ENCODE peak calls at places on chromosomes 7 and 10, in four cellular contexts. F is neural crest cell, B is glutamatergic neuron, C is HFFc6. G is an unnamed sample.
A peak's percentile ranks its signal among the peaks of the same experiment; 100 is the strongest.

GRCh38 chr10:67935223-67935622 is 50.8 kb downstream of the SIRT1 start:
- DNase-seq in F (no peak), B (no peak), C (no peak), G (no peak)

GRCh38 chr7:122438001-122438400 is 133.5 kb upstream of the FEZF1 start:
- DNase-seq in F (no peak), B (no peak), C (no peak), G (no peak)

GRCh38 chr10:76456190-76456589 is 1024.8 kb downstream of the LRMDA start:
- DNase-seq in F (no peak), B (no peak), C (no peak), G (no peak)

GRCh38 chr7:79282051-79282694 is 171.3 kb downstream of the MAGI2 start:
- DNase-seq in F (no peak), B (no peak), C (peak; percentile 84), G (no peak)

GRCh38 chr10:128062837-128063563 is 63.2 kb downstream of the MKI67 start:
- DNase-seq in F (no peak), B (no peak), C (no peak), G (no peak)

GRCh38 chr10:100006241-100006886 is 3.4 kb downstream of the DNMBP start:
- DNase-seq in F (no peak), B (no peak), C (peak; percentile 96), G (no peak)

GRCh38 chr7:12705878-12706277 is 18.4 kb downstream of the ARL4A start:
- DNase-seq in F (no peak), B (no peak), C (no peak), G (no peak)

GRCh38 chr7:98621573-98622482 is 4.7 kb downstream of the NPTX2 start:
- DNase-seq in F (no peak), B (no peak), C (no peak), G (no peak)

GRCh38 chr10:131656446-131656845 is 244.4 kb upstream of the PPP2R2D start:
- DNase-seq in F (no peak), B (no peak), C (no peak), G (no peak)

GRCh38 chr10:102347236-102347828 is 48.2 kb upstream of the NFKB2 start:
- DNase-seq in F (peak; percentile 13), B (peak; percentile 67), C (peak; percentile 42), G (no peak)

GRCh38 chr7:83732305-83732704 is 83.4 kb upstream of the SEMA3E start:
- DNase-seq in F (no peak), B (no peak), C (no peak), G (no peak)

GRCh38 chr10:46516660-46517416 is 39.6 kb downstream of the GPRIN2 start:
- DNase-seq in F (no peak), B (peak; percentile 12), C (peak; percentile 96), G (no peak)

GRCh38 chr7:141534757-141535737 is 16.2 kb upstream of the AGK start:
- DNase-seq in F (no peak), B (no peak), C (no peak), G (no peak)

GRCh38 chr7:44277391-44277790 is 48.0 kb downstream of the CAMK2B start:
- DNase-seq in F (no peak), B (peak; percentile 11), C (no peak), G (no peak)

GRCh38 chr7:7554647-7555575 is 11.8 kb upstream of the MIOS start:
- DNase-seq in F (no peak), B (no peak), C (peak; percentile 49), G (no peak)

GRCh38 chr10:4073912-4074311 is 288.9 kb upstream of the KLF6 start:
- DNase-seq in F (no peak), B (no peak), C (peak; percentile 80), G (no peak)

GRCh38 chr10:69498711-69499471 is 47.6 kb downstream of the TSPAN15 start:
- DNase-seq in F (no peak), B (no peak), C (peak; percentile 16), G (no peak)

GRCh38 chr10:88702848-88703597 is 3.0 kb upstream of the LIPK start:
- DNase-seq in F (no peak), B (no peak), C (no peak), G (no peak)

GRCh38 chr7:35725280-35725680 is 30.3 kb upstream of the HERPUD2 start:
- DNase-seq in F (no peak), B (no peak), C (no peak), G (no peak)

GRCh38 chr10:101130984-101131961 is at the start of gene TLX1:
- DNase-seq in F (no peak), B (peak; percentile 69), C (no peak), G (no peak)

GRCh38 chr7:66140924-66141323 is 26.3 kb downstream of the CRCP start:
- DNase-seq in F (peak; percentile 14), B (peak; percentile 74), C (peak; percentile 70), G (no peak)

GRCh38 chr7:96328016-96328415 is 6.1 kb upstream of the SLC25A13 start:
- DNase-seq in F (no peak), B (no peak), C (no peak), G (no peak)

GRCh38 chr7:21450076-21450475 is 22.2 kb downstream of the SP4 start:
- DNase-seq in F (no peak), B (no peak), C (no peak), G (no peak)

GRCh38 chr10:6407034-6407721 is 172.9 kb downstream of the PRKCQ start:
- DNase-seq in F (no peak), B (no peak), C (no peak), G (no peak)

DNA sequence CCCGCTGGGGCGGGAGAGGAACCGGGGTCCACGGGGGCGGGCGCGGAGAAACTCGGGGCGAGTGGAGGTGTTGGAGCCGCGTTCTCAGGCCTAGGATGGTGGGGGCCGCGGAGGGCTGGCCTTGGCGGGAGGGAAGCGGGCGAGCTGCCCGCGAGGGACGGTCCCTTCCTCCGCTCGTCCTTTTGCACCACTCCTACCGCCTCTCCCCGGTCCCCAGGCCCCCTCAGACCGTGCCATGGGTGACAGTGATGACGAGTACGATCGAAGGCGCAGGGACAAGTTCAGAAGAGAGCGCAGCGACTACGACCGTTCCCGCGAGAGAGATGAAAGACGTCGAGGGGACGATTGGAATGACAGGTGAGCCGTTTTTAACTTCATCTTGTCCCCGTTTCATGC is 451 bp downstream of the SRRT start:
- DNase-seq in F (no peak), B (peak; percentile 62), C (no peak), G (no peak)
- TF ChIP-seq CTCF in F (no peak), B (no peak), C (no peak), G (no peak)

GRCh38 chr7:128937647-128938523 is at the start of gene IRF5:
- DNase-seq in F (no peak), B (no peak), C (no peak), G (no peak)
- TF ChIP-seq CTCF in F (no peak), B (no peak), C (no peak), G (no peak)

DNA sequence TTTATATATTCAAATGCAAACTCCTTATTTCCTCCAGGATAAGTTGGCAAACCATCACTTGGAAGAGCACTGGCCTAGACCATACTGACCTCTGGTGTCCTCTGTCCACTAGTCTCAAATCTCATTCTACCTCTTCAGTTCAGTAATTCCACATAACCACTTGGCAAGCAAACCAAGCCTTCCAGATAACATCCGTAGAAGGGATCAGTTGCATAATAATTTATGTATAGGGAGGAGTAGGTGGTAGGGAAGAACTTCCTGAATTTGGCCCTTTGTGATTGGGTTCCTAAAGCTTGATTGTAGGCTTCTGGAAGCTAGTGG is 55.0 kb downstream of the WAC start:
- DNase-seq in F (no peak), B (no peak), C (peak; percentile 34), G (no peak)
- TF ChIP-seq CTCF in F (no peak), B (no peak), C (peak; percentile 43), G (no peak)

GRCh38 chr7:43135129-43135528 is 22.7 kb downstream of the HECW1 start:
- DNase-seq in F (no peak), B (no peak), C (no peak), G (no peak)
- TF ChIP-seq CTCF in F (no peak), B (no peak), C (no peak), G (no peak)

DNA sequence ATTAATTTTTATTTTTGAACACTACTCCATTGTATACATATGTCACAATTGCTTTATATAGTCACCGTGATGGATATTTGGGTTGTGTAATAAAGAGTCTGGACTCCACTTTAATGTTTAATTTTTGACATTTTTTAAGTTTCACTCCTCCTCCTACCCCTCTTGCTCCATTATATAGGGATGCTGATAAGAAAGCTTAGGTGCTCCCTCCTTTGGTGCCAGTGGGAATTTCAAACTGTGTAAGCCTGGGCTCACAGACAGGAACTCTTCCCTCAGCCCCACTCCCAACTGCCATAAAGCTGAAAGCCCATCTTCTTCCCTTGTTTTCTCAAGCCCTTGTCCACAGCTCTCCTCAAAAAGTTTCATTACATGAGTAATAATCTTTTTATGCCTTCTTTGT is 47.6 kb downstream of the TWIST1 start:
- DNase-seq in F (no peak), B (no peak), C (peak; percentile 15), G (no peak)
- TF ChIP-seq CTCF in F (no peak), B (no peak), C (peak; percentile 40), G (no peak)

GRCh38 chr7:144656960-144657359 is 178.9 kb downstream of the TPK1 start:
- DNase-seq in F (no peak), B (no peak), C (no peak), G (no peak)
- TF ChIP-seq CTCF in F (peak; percentile 19), B (no peak), C (no peak), G (no peak)

GRCh38 chr10:109126541-109126940 is 796.8 kb downstream of the XPNPEP1 start:
- DNase-seq in F (no peak), B (no peak), C (no peak), G (no peak)

GRCh38 chr10:109127363-109127762 is 795.9 kb downstream of the XPNPEP1 start:
- DNase-seq in F (no peak), B (no peak), C (no peak), G (no peak)

GRCh38 chr10:109126016-109126415 is 797.3 kb downstream of the XPNPEP1 start:
- DNase-seq in F (no peak), B (no peak), C (no peak), G (no peak)
- TF ChIP-seq CTCF in F (peak; percentile 22), B (no peak), C (peak; percentile 27), G (no peak)